ENCODE peak calls at places on chromosome 1, in six cellular contexts. A is WTC11; T is activated T-helper 1 cell treated with Interleukin-2 at 50 U/mL for 16 hours; H is stimulated activated CD4-positive, alpha-beta T cell treated with anti-CD3 and anti-CD28 coated beads, Interleukin-4, amount 100 ng/mL, for 1 hour; F is H54; W is EL. E is an unnamed sample.

GRCh38 chr1:218886472-218886871 is 287.2 kb upstream of the LYPLAL1 start:
- DNase-seq in A (no peak), T (no peak), H (no peak), F (no peak), W (peak; percentile 17), E (peak; percentile 47)

GRCh38 chr1:98556521-98557158 is 104.9 kb upstream of the SNX7 start:
- DNase-seq in A (no peak), T (no peak), H (no peak), F (peak; percentile 2), W (peak; percentile 34), E (peak; percentile 22)

GRCh38 chr1:213989740-213990472 is 2.1 kb downstream of the PROX1 start:
- DNase-seq in A (no peak), T (no peak), H (no peak), F (no peak), W (no peak), E (no peak)

GRCh38 chr1:197868751-197869501 is 33.5 kb upstream of the C1orf53 start:
- DNase-seq in A (peak; percentile 27), T (no peak), H (peak; percentile 6), F (peak; percentile 19), W (peak; percentile 64), E (peak; percentile 70)

GRCh38 chr1:156689960-156690672 is 12.9 kb upstream of the NES start:
- DNase-seq in A (no peak), T (no peak), H (no peak), F (no peak), W (no peak), E (no peak)

GRCh38 chr1:22155517-22155916 is 12.6 kb upstream of the WNT4 start:
- DNase-seq in A (no peak), T (no peak), H (no peak), F (no peak), W (no peak), E (no peak)

GRCh38 chr1:77047978-77048614 is 171.1 kb downstream of the PIGK start:
- DNase-seq in A (no peak), T (no peak), H (no peak), F (no peak), W (no peak), E (no peak)

GRCh38 chr1:119816407-119816806 is 5.1 kb upstream of the REG4 start:
- DNase-seq in A (no peak), T (no peak), H (no peak), F (no peak), W (peak; percentile 58), E (peak; percentile 58)

GRCh38 chr1:237590381-237590780 is 300.3 kb downstream of the ZP4 start:
- DNase-seq in A (no peak), T (no peak), H (no peak), F (no peak), W (peak; percentile 16), E (no peak)

GRCh38 chr1:83761084-83761760 is 237.7 kb downstream of the TTLL7 start:
- DNase-seq in A (no peak), T (no peak), H (no peak), F (no peak), W (no peak), E (no peak)

GRCh38 chr1:106268070-106268469 is 788.4 kb upstream of the PRMT6 start:
- DNase-seq in A (peak; percentile 10), T (no peak), H (no peak), F (no peak), W (no peak), E (no peak)

GRCh38 chr1:179786815-179787736 is 44.0 kb downstream of the FAM163A start:
- DNase-seq in A (no peak), T (no peak), H (no peak), F (no peak), W (no peak), E (no peak)

GRCh38 chr1:56780128-56780750 is 39.0 kb downstream of the FYB2 start:
- DNase-seq in A (no peak), T (no peak), H (no peak), F (no peak), W (no peak), E (no peak)

GRCh38 chr1:46797696-46798470 is 963 bp upstream of the CYP4B1 start:
- DNase-seq in A (no peak), T (no peak), H (no peak), F (no peak), W (no peak), E (no peak)

GRCh38 chr1:169421309-169421708 is 6.0 kb downstream of the CCDC181 start:
- DNase-seq in A (no peak), T (no peak), H (no peak), F (no peak), W (no peak), E (no peak)

GRCh38 chr1:221891708-221892107 is 149.8 kb upstream of the DUSP10 start:
- DNase-seq in A (no peak), T (no peak), H (no peak), F (no peak), W (peak; percentile 71), E (no peak)

GRCh38 chr1:24694380-24694843 is 50.8 kb upstream of the CLIC4 start:
- DNase-seq in A (no peak), T (no peak), H (no peak), F (no peak), W (no peak), E (peak; percentile 53)

GRCh38 chr1:156657971-156658319 is 16.0 kb downstream of the BCAN start:
- DNase-seq in A (no peak), T (no peak), H (no peak), F (no peak), W (no peak), E (no peak)

GRCh38 chr1:125087247-125087646 is 3902.5 kb downstream of the SRGAP2C start:
- DNase-seq in A (no peak), T (no peak), H (no peak), F (no peak), W (no peak), E (no peak)

GRCh38 chr1:201192478-201192804 is 1.8 kb downstream of the IGFN1 start:
- DNase-seq in A (no peak), T (no peak), H (no peak), F (no peak), W (no peak), E (no peak)

GRCh38 chr1:44678626-44679025 is 4.1 kb downstream of the ARMH1 start:
- DNase-seq in A (no peak), T (no peak), H (no peak), F (no peak), W (no peak), E (no peak)

E was measured in IMR-90.